ENCODE peak calls at places on chromosomes 6 and 20, in eight cellular contexts. A is heart right ventricle; D is fibroblast of lung; R is NT2/D1; K is thyroid gland; Z is heart left ventricle; M is psoas muscle; E is CD4-positive, alpha-beta memory T cell. F is an unnamed sample.

GRCh38 chr6:145148392-145149175 is 586.7 kb downstream of the EPM2A start:
- DNase-seq in R (no peak), D (peak), Z (peak), A (peak), M (peak), K (no peak), E (no peak), F (no peak)

GRCh38 chr6:11738681-11739375 is 39.8 kb downstream of the ADTRP start:
- DNase-seq in K (no peak), E (no peak), R (no peak), A (no peak), D (no peak), M (no peak), Z (no peak), F (no peak)

GRCh38 chr20:2400290-2400689 is 19.6 kb downstream of the TGM6 start:
- DNase-seq in D (no peak), K (no peak), M (no peak), A (no peak), R (no peak), E (no peak), Z (no peak), F (no peak)

GRCh38 chr6:88734544-88734943 is 228.9 kb downstream of the RNGTT start:
- DNase-seq in R (no peak), D (no peak), Z (no peak), K (no peak), E (no peak), A (no peak), M (no peak), F (no peak)

GRCh38 chr6:158688860-158689259 is 39.0 kb downstream of the SYTL3 start:
- DNase-seq in R (no peak), E (no peak), M (no peak), Z (no peak), D (no peak), A (no peak), K (no peak), F (no peak)

GRCh38 chr6:43383021-43383667 is 13.7 kb upstream of the ZNF318 start:
- DNase-seq in A (no peak), R (no peak), M (no peak), Z (no peak), D (peak), E (no peak), K (no peak), F (no peak)

GRCh38 chr6:43878823-43879495 is 108.9 kb downstream of the VEGFA start:
- DNase-seq in M (no peak), D (peak), R (no peak), K (peak), E (no peak), A (peak), Z (no peak), F (peak)

GRCh38 chr20:25139061-25139705 is 56.3 kb upstream of the ENTPD6 start:
- DNase-seq in M (no peak), E (no peak), Z (no peak), K (peak), A (no peak), D (no peak), R (no peak), F (no peak)

GRCh38 chr20:34820805-34821578 is 4.5 kb downstream of the NCOA6 start:
- DNase-seq in R (no peak), E (no peak), A (no peak), M (no peak), K (no peak), D (no peak), Z (no peak), F (no peak)

GRCh38 chr6:75098709-75099108 is 107.1 kb downstream of the COL12A1 start:
- DNase-seq in E (no peak), R (no peak), D (peak), Z (peak), K (peak), A (peak), M (peak), F (no peak)

GRCh38 chr20:51014797-51015722 is 7.8 kb downstream of the KCNG1 start:
- DNase-seq in M (no peak), Z (no peak), R (peak), E (no peak), K (peak), D (peak), A (no peak), F (peak)

GRCh38 chr6:170420264-170420663 is 113.7 kb downstream of the FAM120B start:
- DNase-seq in D (no peak), M (no peak), E (no peak), R (no peak), A (no peak), Z (no peak), K (no peak), F (no peak)

GRCh38 chr6:73471686-73472290 is 10.3 kb downstream of the MTO1 start:
- DNase-seq in K (no peak), R (no peak), Z (no peak), M (no peak), A (no peak), D (no peak), E (no peak), F (no peak)

GRCh38 chr6:127938701-127939100 is 37.8 kb upstream of the THEMIS start:
- DNase-seq in R (no peak), K (no peak), A (no peak), Z (no peak), M (no peak), D (peak), E (no peak), F (no peak)

GRCh38 chr6:30979076-30979475 is 4.4 kb upstream of the MUC21 start:
- DNase-seq in M (no peak), A (no peak), E (no peak), D (no peak), R (no peak), K (no peak), Z (no peak), F (no peak)

GRCh38 chr6:30979690-30980089 is 3.8 kb upstream of the MUC21 start:
- DNase-seq in R (no peak), K (no peak), A (no peak), E (no peak), M (no peak), D (no peak), Z (no peak), F (no peak)

GRCh38 chr6:30970946-30971345 is 12.6 kb upstream of the MUC21 start:
- DNase-seq in M (no peak), R (no peak), D (no peak), K (no peak), E (no peak), A (no peak), Z (no peak), F (no peak)

GRCh38 chr6:30972816-30973215 is 10.7 kb upstream of the MUC21 start:
- DNase-seq in Z (no peak), A (no peak), M (no peak), D (no peak), E (no peak), K (no peak), R (no peak), F (no peak)

DNA sequence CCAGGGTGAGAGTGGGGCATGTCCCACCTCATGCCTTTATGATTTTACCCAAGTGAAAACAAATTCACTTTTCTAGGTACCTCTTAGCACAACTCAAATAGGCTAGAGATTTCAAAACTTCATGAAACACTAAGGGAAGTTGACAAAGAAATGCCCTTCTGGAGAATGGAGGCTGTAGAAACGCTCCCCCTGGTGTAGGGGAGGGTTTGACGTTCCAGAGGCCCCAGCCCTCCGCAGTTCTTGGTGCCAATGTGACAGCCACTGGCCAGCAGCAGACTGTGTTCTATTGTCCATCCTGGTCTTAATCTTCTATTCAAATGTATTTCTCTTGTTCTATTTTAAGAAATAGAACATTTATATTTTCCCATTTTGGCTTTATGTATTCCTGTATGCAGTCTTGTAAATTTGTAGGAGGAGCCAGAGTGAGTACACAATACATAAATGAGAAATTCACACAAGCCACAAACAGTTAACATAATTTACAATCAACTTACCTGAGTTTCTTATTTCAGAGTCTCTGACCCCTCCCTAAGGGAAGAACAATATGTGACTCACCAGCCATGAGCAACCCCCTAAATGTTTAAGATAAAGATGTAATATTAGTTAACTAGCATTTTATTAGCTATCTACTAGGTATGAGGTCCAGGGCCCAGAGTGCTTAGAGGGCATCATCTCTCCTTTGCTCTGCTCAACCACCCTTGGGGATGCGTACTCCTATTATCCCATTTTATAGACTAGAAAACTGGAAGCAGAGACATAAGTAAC is 8.8 kb upstream of the MUC21 start:
- DNase-seq in R (no peak), Z (no peak), E (no peak), M (no peak), A (no peak), K (no peak), D (no peak), F (no peak)
- H3K4me3 ChIP-seq in R (no peak), Z (no peak), E (no peak), M (no peak), A (no peak), K (no peak), D (no peak), F (no peak)

GRCh38 chr6:12811519-12811918 is 95.0 kb downstream of the PHACTR1 start:
- DNase-seq in K (no peak), D (no peak), R (no peak), E (no peak), M (no peak), Z (no peak), A (no peak), F (no peak)
- H3K4me3 ChIP-seq in K (no peak), D (no peak), R (no peak), E (no peak), M (no peak), Z (no peak), A (no peak), F (no peak)

GRCh38 chr6:169251371-169251802 is 2.3 kb downstream of the THBS2 start:
- DNase-seq in M (no peak), D (peak), Z (no peak), E (no peak), R (no peak), K (no peak), A (no peak), F (no peak)

GRCh38 chr6:169251822-169252804 is 1.5 kb downstream of the THBS2 start:
- DNase-seq in D (no peak), E (no peak), K (no peak), Z (no peak), A (no peak), R (no peak), M (no peak), F (peak)

GRCh38 chr6:169249057-169249456 is 4.6 kb downstream of the THBS2 start:
- DNase-seq in A (no peak), M (no peak), E (no peak), D (no peak), Z (no peak), R (no peak), K (no peak), F (peak)

GRCh38 chr6:169248521-169248971 is 5.1 kb downstream of the THBS2 start:
- DNase-seq in E (no peak), K (no peak), D (no peak), A (no peak), Z (no peak), R (no peak), M (no peak), F (peak)

GRCh38 chr6:169250660-169251059 is 3.0 kb downstream of the THBS2 start:
- DNase-seq in D (peak), Z (no peak), K (no peak), M (no peak), E (no peak), R (no peak), A (no peak), F (no peak)
- H3K4me3 ChIP-seq in D (peak), Z (peak), K (no peak), M (peak), E (no peak), R (no peak), A (peak), F (no peak)

DNA sequence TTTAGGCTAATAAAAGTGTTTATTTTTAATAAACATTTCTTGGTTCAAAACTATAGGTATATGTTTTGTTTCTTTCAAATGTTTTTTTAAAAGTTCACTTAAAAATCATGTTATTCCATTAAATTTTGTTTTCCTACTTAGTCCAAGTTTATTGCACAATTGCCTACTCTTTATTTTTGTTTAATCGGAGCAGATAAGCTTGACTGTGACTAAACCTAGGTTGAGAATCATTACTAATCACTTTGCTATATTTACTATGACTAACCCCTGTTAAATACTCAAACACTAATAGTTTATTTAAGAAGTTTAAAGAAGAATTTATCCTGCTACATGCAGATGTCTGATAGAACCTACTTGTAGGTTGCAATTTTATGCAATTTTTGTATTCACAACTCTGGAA is 18.8 kb downstream of the MAP3K4 start:
- DNase-seq in A (no peak), Z (no peak), R (no peak), D (peak), E (no peak), K (no peak), M (no peak), F (no peak)
- H3K4me3 ChIP-seq in A (no peak), Z (no peak), R (no peak), D (no peak), E (no peak), K (no peak), M (no peak), F (no peak)